ENCODE peak calls at places on chromosomes 6 and 20, in nine cellular contexts. X, R, U, O, Y, I, A, K and L are unnamed samples.

GRCh38 chr6:24551139-24551538 is 56.4 kb downstream of the ALDH5A1 start:
- DNase-seq in K (no peak), O (no peak), A (no peak), R (no peak), Y (no peak), X (no peak), I (no peak), U (no peak), L (no peak)

GRCh38 chr6:127205031-127205430 is 61.6 kb upstream of the RNF146 start:
- DNase-seq in R (no peak), K (no peak), O (no peak), U (no peak), Y (no peak), A (no peak), I (no peak), X (no peak), L (no peak)

GRCh38 chr6:156779206-156780116 is 2.3 kb downstream of the ARID1B start:
- DNase-seq in A (peak), I (no peak), Y (peak), K (no peak), X (no peak), R (no peak), U (peak), O (no peak), L (peak)

GRCh38 chr6:72374864-72375263 is 247.0 kb upstream of the KCNQ5 start:
- DNase-seq in O (no peak), K (no peak), Y (no peak), A (no peak), R (no peak), I (peak), X (no peak), U (no peak), L (no peak)

GRCh38 chr20:32902456-32903420 is 44.0 kb downstream of the EFCAB8 start:
- DNase-seq in R (peak), U (peak), I (no peak), K (no peak), A (peak), X (peak), O (peak), Y (peak), L (peak)

GRCh38 chr20:34703573-34704176 is 469 bp upstream of the TP53INP2 start:
- DNase-seq in U (peak), X (no peak), I (no peak), O (peak), K (no peak), R (no peak), Y (peak), A (no peak), L (no peak)

GRCh38 chr6:125807293-125807692 is 16.5 kb downstream of the NCOA7 start:
- DNase-seq in Y (no peak), R (no peak), A (no peak), O (no peak), I (no peak), U (no peak), K (no peak), X (no peak), L (no peak)

GRCh38 chr6:44642870-44643522 is 255.5 kb downstream of the CDC5L start:
- DNase-seq in R (peak), A (no peak), I (no peak), Y (no peak), U (no peak), O (peak), X (no peak), K (no peak), L (no peak)

GRCh38 chr6:169912266-169913095 is 161.1 kb downstream of the ERMARD start:
- DNase-seq in X (no peak), Y (no peak), U (no peak), O (no peak), I (no peak), A (no peak), K (no peak), R (no peak), L (no peak)

GRCh38 chr6:125983246-125983945 is 2.9 kb upstream of the TRMT11 start:
- DNase-seq in U (no peak), O (peak), R (no peak), Y (no peak), I (no peak), A (no peak), K (peak), X (no peak), L (no peak)

GRCh38 chr20:10280016-10280908 is 61.6 kb downstream of the SNAP25 start:
- DNase-seq in O (no peak), I (no peak), Y (no peak), K (no peak), U (no peak), X (no peak), A (no peak), R (no peak), L (no peak)